ENCODE peak calls at places on chromosomes 12 and 14, in six cellular contexts. One of them, this sample, is unnamed.
A peak's percentile ranks its signal among the peaks of the same experiment; 100 is the strongest.

GRCh38 chr14:105475916-105476845 is 1.6 kb downstream of the CRIP2 start:
- DNase-seq in activated CD4-positive, alpha-beta T cell treated with anti-CD3 and anti-CD28 coated beads for 1 hour: no peak
- DNase-seq in NCI-H1092 treated with DMSO at 0.1 percent for 48 hours: peak; percentile 71
- DNase-seq in NCI-H748 treated with DMSO at 0.1 percent for 48 hours: no peak
- DNase-seq in fibroblast of lung: peak; percentile 40
- DNase-seq in activated T-cell treated with anti-CD3 and anti-CD28 coated beads for 4 hours: no peak
- DNase-seq in this sample: no peak

GRCh38 chr14:89331398-89331797 is 85.6 kb downstream of the FOXN3 start:
- DNase-seq in fibroblast of lung: no peak
- DNase-seq in activated CD4-positive, alpha-beta T cell treated with anti-CD3 and anti-CD28 coated beads for 1 hour: no peak
- DNase-seq in NCI-H1092 treated with DMSO at 0.1 percent for 48 hours: no peak
- DNase-seq in NCI-H748 treated with DMSO at 0.1 percent for 48 hours: no peak
- DNase-seq in activated T-cell treated with anti-CD3 and anti-CD28 coated beads for 4 hours: no peak
- DNase-seq in this sample: no peak

GRCh38 chr12:43309845-43310405 is 242.1 kb downstream of the ADAMTS20 start:
- DNase-seq in fibroblast of lung: peak; percentile 74
- DNase-seq in NCI-H748 treated with DMSO at 0.1 percent for 48 hours: no peak
- DNase-seq in activated T-cell treated with anti-CD3 and anti-CD28 coated beads for 4 hours: no peak
- DNase-seq in NCI-H1092 treated with DMSO at 0.1 percent for 48 hours: no peak
- DNase-seq in activated CD4-positive, alpha-beta T cell treated with anti-CD3 and anti-CD28 coated beads for 1 hour: no peak
- DNase-seq in this sample: no peak

GRCh38 chr12:62684586-62685295 is 218.1 kb downstream of the MON2 start:
- DNase-seq in activated CD4-positive, alpha-beta T cell treated with anti-CD3 and anti-CD28 coated beads for 1 hour: no peak
- DNase-seq in fibroblast of lung: peak; percentile 77
- DNase-seq in activated T-cell treated with anti-CD3 and anti-CD28 coated beads for 4 hours: no peak
- DNase-seq in NCI-H748 treated with DMSO at 0.1 percent for 48 hours: no peak
- DNase-seq in NCI-H1092 treated with DMSO at 0.1 percent for 48 hours: no peak
- DNase-seq in this sample: no peak

GRCh38 chr14:59358105-59358504 is 107.1 kb downstream of the GPR135 start:
- DNase-seq in fibroblast of lung: peak; percentile 53
- DNase-seq in activated T-cell treated with anti-CD3 and anti-CD28 coated beads for 4 hours: no peak
- DNase-seq in NCI-H748 treated with DMSO at 0.1 percent for 48 hours: no peak
- DNase-seq in NCI-H1092 treated with DMSO at 0.1 percent for 48 hours: peak; percentile 38
- DNase-seq in activated CD4-positive, alpha-beta T cell treated with anti-CD3 and anti-CD28 coated beads for 1 hour: no peak
- DNase-seq in this sample: peak; percentile 32

GRCh38 chr14:32047791-32048190 is 29.3 kb upstream of the ARHGAP5 start:
- DNase-seq in activated CD4-positive, alpha-beta T cell treated with anti-CD3 and anti-CD28 coated beads for 1 hour: no peak
- DNase-seq in NCI-H1092 treated with DMSO at 0.1 percent for 48 hours: no peak
- DNase-seq in NCI-H748 treated with DMSO at 0.1 percent for 48 hours: no peak
- DNase-seq in activated T-cell treated with anti-CD3 and anti-CD28 coated beads for 4 hours: no peak
- DNase-seq in fibroblast of lung: peak; percentile 12
- DNase-seq in this sample: no peak

GRCh38 chr12:121774968-121775474 is 18.5 kb downstream of the RHOF start:
- DNase-seq in NCI-H748 treated with DMSO at 0.1 percent for 48 hours: no peak
- DNase-seq in fibroblast of lung: no peak
- DNase-seq in activated CD4-positive, alpha-beta T cell treated with anti-CD3 and anti-CD28 coated beads for 1 hour: no peak
- DNase-seq in activated T-cell treated with anti-CD3 and anti-CD28 coated beads for 4 hours: no peak
- DNase-seq in NCI-H1092 treated with DMSO at 0.1 percent for 48 hours: no peak
- DNase-seq in this sample: no peak

GRCh38 chr14:68193970-68194634 is 374.5 kb downstream of the RAD51B start:
- DNase-seq in NCI-H748 treated with DMSO at 0.1 percent for 48 hours: no peak
- DNase-seq in activated CD4-positive, alpha-beta T cell treated with anti-CD3 and anti-CD28 coated beads for 1 hour: no peak
- DNase-seq in fibroblast of lung: peak; percentile 42
- DNase-seq in NCI-H1092 treated with DMSO at 0.1 percent for 48 hours: peak; percentile 25
- DNase-seq in activated T-cell treated with anti-CD3 and anti-CD28 coated beads for 4 hours: no peak
- DNase-seq in this sample: no peak

GRCh38 chr14:59377485-59377884 is 87.7 kb downstream of the GPR135 start:
- DNase-seq in NCI-H1092 treated with DMSO at 0.1 percent for 48 hours: no peak
- DNase-seq in NCI-H748 treated with DMSO at 0.1 percent for 48 hours: no peak
- DNase-seq in activated CD4-positive, alpha-beta T cell treated with anti-CD3 and anti-CD28 coated beads for 1 hour: no peak
- DNase-seq in fibroblast of lung: peak; percentile 37
- DNase-seq in activated T-cell treated with anti-CD3 and anti-CD28 coated beads for 4 hours: no peak
- DNase-seq in this sample: no peak

GRCh38 chr14:21768116-21768874 is 94.7 kb upstream of the OR4E1 start:
- DNase-seq in fibroblast of lung: no peak
- DNase-seq in activated CD4-positive, alpha-beta T cell treated with anti-CD3 and anti-CD28 coated beads for 1 hour: no peak
- DNase-seq in activated T-cell treated with anti-CD3 and anti-CD28 coated beads for 4 hours: no peak
- DNase-seq in NCI-H1092 treated with DMSO at 0.1 percent for 48 hours: no peak
- DNase-seq in NCI-H748 treated with DMSO at 0.1 percent for 48 hours: peak; percentile 6
- DNase-seq in this sample: peak; percentile 18

GRCh38 chr14:28936601-28937000 is 170.0 kb downstream of the FOXG1 start:
- DNase-seq in fibroblast of lung: no peak
- DNase-seq in activated CD4-positive, alpha-beta T cell treated with anti-CD3 and anti-CD28 coated beads for 1 hour: no peak
- DNase-seq in NCI-H748 treated with DMSO at 0.1 percent for 48 hours: no peak
- DNase-seq in NCI-H1092 treated with DMSO at 0.1 percent for 48 hours: no peak
- DNase-seq in activated T-cell treated with anti-CD3 and anti-CD28 coated beads for 4 hours: no peak
- DNase-seq in this sample: no peak

GRCh38 chr14:97456958-97457357 is 659.8 kb downstream of the VRK1 start:
- DNase-seq in fibroblast of lung: no peak
- DNase-seq in activated T-cell treated with anti-CD3 and anti-CD28 coated beads for 4 hours: peak; percentile 58
- DNase-seq in NCI-H1092 treated with DMSO at 0.1 percent for 48 hours: no peak
- DNase-seq in activated CD4-positive, alpha-beta T cell treated with anti-CD3 and anti-CD28 coated beads for 1 hour: peak; percentile 61
- DNase-seq in NCI-H748 treated with DMSO at 0.1 percent for 48 hours: no peak
- DNase-seq in this sample: no peak

GRCh38 chr12:128844031-128844635 is 9.1 kb upstream of the GLT1D1 start:
- DNase-seq in activated CD4-positive, alpha-beta T cell treated with anti-CD3 and anti-CD28 coated beads for 1 hour: no peak
- DNase-seq in fibroblast of lung: no peak
- DNase-seq in activated T-cell treated with anti-CD3 and anti-CD28 coated beads for 4 hours: no peak
- DNase-seq in NCI-H748 treated with DMSO at 0.1 percent for 48 hours: no peak
- DNase-seq in NCI-H1092 treated with DMSO at 0.1 percent for 48 hours: no peak
- DNase-seq in this sample: no peak

GRCh38 chr14:100994757-100995156 is 91.2 kb upstream of the RTL1 start:
- DNase-seq in NCI-H1092 treated with DMSO at 0.1 percent for 48 hours: no peak
- DNase-seq in activated CD4-positive, alpha-beta T cell treated with anti-CD3 and anti-CD28 coated beads for 1 hour: no peak
- DNase-seq in fibroblast of lung: no peak
- DNase-seq in activated T-cell treated with anti-CD3 and anti-CD28 coated beads for 4 hours: no peak
- DNase-seq in NCI-H748 treated with DMSO at 0.1 percent for 48 hours: no peak
- DNase-seq in this sample: no peak

GRCh38 chr12:73902270-73902669 is 635.4 kb upstream of the ATXN7L3B start:
- DNase-seq in NCI-H748 treated with DMSO at 0.1 percent for 48 hours: no peak
- DNase-seq in activated CD4-positive, alpha-beta T cell treated with anti-CD3 and anti-CD28 coated beads for 1 hour: no peak
- DNase-seq in NCI-H1092 treated with DMSO at 0.1 percent for 48 hours: no peak
- DNase-seq in fibroblast of lung: no peak
- DNase-seq in activated T-cell treated with anti-CD3 and anti-CD28 coated beads for 4 hours: no peak
- DNase-seq in this sample: no peak

GRCh38 chr12:130818381-130819247 is 20.4 kb downstream of the STX2 start:
- DNase-seq in activated T-cell treated with anti-CD3 and anti-CD28 coated beads for 4 hours: peak; percentile 66
- DNase-seq in activated CD4-positive, alpha-beta T cell treated with anti-CD3 and anti-CD28 coated beads for 1 hour: peak; percentile 57
- DNase-seq in NCI-H748 treated with DMSO at 0.1 percent for 48 hours: peak; percentile 76
- DNase-seq in NCI-H1092 treated with DMSO at 0.1 percent for 48 hours: no peak
- DNase-seq in fibroblast of lung: peak; percentile 25
- DNase-seq in this sample: peak; percentile 78

GRCh38 chr12:128823216-128823915 is 392 bp downstream of the SLC15A4 start:
- DNase-seq in activated CD4-positive, alpha-beta T cell treated with anti-CD3 and anti-CD28 coated beads for 1 hour: no peak
- DNase-seq in NCI-H1092 treated with DMSO at 0.1 percent for 48 hours: peak; percentile 38
- DNase-seq in NCI-H748 treated with DMSO at 0.1 percent for 48 hours: no peak
- DNase-seq in fibroblast of lung: no peak
- DNase-seq in activated T-cell treated with anti-CD3 and anti-CD28 coated beads for 4 hours: no peak
- DNase-seq in this sample: peak; percentile 3

GRCh38 chr12:6241495-6241894 is 41.3 kb downstream of the CD9 start:
- DNase-seq in activated T-cell treated with anti-CD3 and anti-CD28 coated beads for 4 hours: no peak
- DNase-seq in fibroblast of lung: no peak
- DNase-seq in NCI-H748 treated with DMSO at 0.1 percent for 48 hours: no peak
- DNase-seq in NCI-H1092 treated with DMSO at 0.1 percent for 48 hours: no peak
- DNase-seq in activated CD4-positive, alpha-beta T cell treated with anti-CD3 and anti-CD28 coated beads for 1 hour: no peak
- DNase-seq in this sample: peak; percentile 55

GRCh38 chr12:56677680-56678079 is 10.4 kb downstream of the PTGES3 start:
- DNase-seq in fibroblast of lung: no peak
- DNase-seq in activated T-cell treated with anti-CD3 and anti-CD28 coated beads for 4 hours: no peak
- DNase-seq in NCI-H1092 treated with DMSO at 0.1 percent for 48 hours: no peak
- DNase-seq in NCI-H748 treated with DMSO at 0.1 percent for 48 hours: no peak
- DNase-seq in activated CD4-positive, alpha-beta T cell treated with anti-CD3 and anti-CD28 coated beads for 1 hour: no peak
- DNase-seq in this sample: no peak

GRCh38 chr14:97077253-97077653 is 280.1 kb downstream of the VRK1 start:
- DNase-seq in NCI-H748 treated with DMSO at 0.1 percent for 48 hours: no peak
- DNase-seq in fibroblast of lung: no peak
- DNase-seq in activated CD4-positive, alpha-beta T cell treated with anti-CD3 and anti-CD28 coated beads for 1 hour: no peak
- DNase-seq in NCI-H1092 treated with DMSO at 0.1 percent for 48 hours: no peak
- DNase-seq in activated T-cell treated with anti-CD3 and anti-CD28 coated beads for 4 hours: no peak
- DNase-seq in this sample: no peak

This sample was measured in LoVo.